ENCODE peak calls at places on chromosomes 7 and 10, in five cellular contexts. S is GM12878, H is K562, Z is SK-N-SH, L is HepG2. P is an unnamed sample.

GRCh38 chr7:118801366-118801765 is 576.9 kb downstream of the ANKRD7 start:
- DNase-seq in S (no peak), H (no peak), Z (no peak), L (no peak), P (no peak)

GRCh38 chr7:41110186-41110585 is 592.7 kb downstream of the INHBA start:
- DNase-seq in S (no peak), H (no peak), Z (no peak), L (no peak), P (no peak)

GRCh38 chr7:43294080-43294630 is 181.7 kb downstream of the HECW1 start:
- DNase-seq in S (no peak), H (no peak), Z (no peak), L (no peak), P (no peak)

GRCh38 chr7:73436031-73436929 is 2.7 kb downstream of the FZD9 start:
- DNase-seq in S (no peak), H (no peak), Z (peak), L (peak), P (no peak)

GRCh38 chr10:60123668-60124067 is 217.3 kb upstream of the CCDC6 start:
- DNase-seq in S (no peak), H (no peak), Z (no peak), L (no peak), P (no peak)

GRCh38 chr7:123916240-123916724 is 8.8 kb upstream of the SPAM1 start:
- DNase-seq in S (no peak), H (no peak), Z (peak), L (peak), P (peak)

GRCh38 chr10:66838656-66839055 is 87.2 kb upstream of the LRRTM3 start:
- DNase-seq in S (no peak), H (no peak), Z (no peak), L (no peak), P (no peak)

GRCh38 chr7:108468246-108468645 is 12.0 kb upstream of the NRCAM start:
- DNase-seq in S (no peak), H (no peak), Z (no peak), L (no peak), P (no peak)

GRCh38 chr7:112789453-112789823 is 755 bp downstream of the TMEM168 start:
- DNase-seq in S (no peak), H (no peak), Z (no peak), L (no peak), P (no peak)

GRCh38 chr7:84384417-84384816 is 189.8 kb upstream of the SEMA3A start:
- DNase-seq in S (no peak), H (no peak), Z (no peak), L (no peak), P (no peak)

GRCh38 chr7:116809636-116810266 is 52.6 kb upstream of the CAPZA2 start:
- DNase-seq in S (no peak), H (peak), Z (peak), L (peak), P (no peak)
- TF ChIP-seq SIN3A in S (no peak), H (no peak), Z (no peak), L (no peak), P (no peak)

GRCh38 chr7:19079066-19079465 is 38.4 kb downstream of the TWIST1 start:
- DNase-seq in S (no peak), H (no peak), Z (no peak), L (no peak), P (no peak)
- TF ChIP-seq CHD2 in S (no peak), H (no peak), Z (no peak), L (no peak), P (no peak)

DNA sequence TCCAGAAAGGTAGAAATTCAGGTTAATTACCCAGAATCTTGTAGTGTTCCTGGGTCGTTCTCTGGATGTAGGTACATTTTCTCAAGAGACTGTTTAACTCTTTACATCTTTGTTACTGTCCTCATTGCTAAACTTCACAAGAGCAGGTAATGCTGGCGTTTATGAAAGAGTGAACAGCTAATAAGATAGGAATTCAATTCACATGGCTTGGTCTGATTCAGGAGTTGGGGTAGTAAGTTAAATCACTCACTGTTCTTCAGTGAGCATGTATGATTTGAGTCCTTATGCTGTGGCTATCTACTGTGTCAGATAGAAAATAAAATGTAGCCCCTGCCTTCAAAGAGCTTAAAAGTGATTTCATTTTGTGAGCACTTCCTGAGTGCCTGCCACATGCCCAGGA is 480.0 kb downstream of the LRMDA start:
- DNase-seq in S (no peak), H (no peak), Z (no peak), L (no peak), P (no peak)
- TF ChIP-seq SIN3A in S (no peak), H (no peak), Z (no peak), L (no peak), P (no peak)

DNA sequence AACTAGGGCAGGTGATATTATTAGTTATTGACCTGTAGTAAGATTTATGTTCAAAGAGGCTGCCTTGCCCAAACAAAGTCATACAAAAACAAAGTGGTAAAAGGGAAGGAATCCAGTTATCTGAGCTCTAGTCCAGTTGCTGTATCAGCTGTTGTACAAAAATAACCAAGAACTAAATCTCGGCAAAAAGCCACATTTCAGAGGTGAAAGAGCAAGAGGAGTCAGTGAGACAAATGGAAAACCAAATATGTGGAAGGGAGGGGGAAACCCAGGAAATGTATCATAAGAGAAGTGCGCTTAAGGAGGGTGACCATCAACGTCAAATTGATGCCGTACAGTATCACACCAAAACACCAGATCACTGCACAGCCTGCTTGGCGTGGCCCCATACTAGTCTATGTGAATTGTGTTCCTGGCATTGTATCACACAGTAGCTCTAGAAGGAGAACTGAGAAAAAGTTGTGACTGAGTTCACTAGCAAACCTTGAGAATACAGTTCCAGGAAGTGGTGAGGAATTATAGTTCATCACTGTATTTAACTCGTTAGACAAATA is 6.4 kb downstream of the AGBL3 start:
- DNase-seq in S (peak), H (no peak), Z (no peak), L (no peak), P (no peak)
- TF ChIP-seq CHD2 in S (peak), H (no peak), Z (no peak), L (no peak), P (no peak)

GRCh38 chr7:135811513-135811912 is 62.9 kb upstream of the FAM180A start:
- DNase-seq in S (no peak), H (no peak), Z (no peak), L (no peak), P (no peak)
- TF ChIP-seq SIN3A in S (no peak), H (no peak), Z (no peak), L (no peak), P (no peak)

GRCh38 chr7:27095050-27095896 is 527 bp downstream of the HOXA1 start:
- DNase-seq in S (no peak), H (no peak), Z (no peak), L (no peak), P (no peak)
- TF ChIP-seq CHD2 in S (no peak), H (no peak), Z (no peak), L (no peak), P (no peak)

GRCh38 chr7:106283831-106284515 is 810 bp downstream of the NAMPT start:
- DNase-seq in S (no peak), H (peak), Z (no peak), L (peak), P (no peak)
- TF ChIP-seq SIN3A in S (no peak), H (peak), Z (no peak), L (no peak), P (no peak)

DNA sequence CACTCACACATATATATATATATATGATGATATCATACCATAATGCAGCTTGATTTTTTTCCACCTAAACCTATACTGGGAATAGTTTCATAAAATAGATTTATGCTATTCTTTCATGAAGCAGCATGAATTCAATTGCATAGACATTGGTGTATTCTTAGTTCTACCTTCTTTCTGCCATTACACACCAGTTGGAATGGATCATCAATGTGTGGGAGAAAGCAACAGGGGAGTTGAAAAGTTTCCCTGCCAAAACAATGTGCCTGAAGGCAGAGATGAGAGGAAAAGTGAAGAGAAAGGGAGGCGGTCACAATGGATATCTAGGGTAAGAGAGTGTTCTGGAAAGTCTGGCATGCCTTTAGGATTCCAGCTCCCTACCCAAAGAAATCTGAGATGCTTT is 25.2 kb upstream of the ACSL5 start:
- DNase-seq in S (no peak), H (no peak), Z (no peak), L (no peak), P (no peak)
- TF ChIP-seq CHD2 in S (no peak), H (no peak), Z (no peak), L (no peak), P (no peak)

DNA sequence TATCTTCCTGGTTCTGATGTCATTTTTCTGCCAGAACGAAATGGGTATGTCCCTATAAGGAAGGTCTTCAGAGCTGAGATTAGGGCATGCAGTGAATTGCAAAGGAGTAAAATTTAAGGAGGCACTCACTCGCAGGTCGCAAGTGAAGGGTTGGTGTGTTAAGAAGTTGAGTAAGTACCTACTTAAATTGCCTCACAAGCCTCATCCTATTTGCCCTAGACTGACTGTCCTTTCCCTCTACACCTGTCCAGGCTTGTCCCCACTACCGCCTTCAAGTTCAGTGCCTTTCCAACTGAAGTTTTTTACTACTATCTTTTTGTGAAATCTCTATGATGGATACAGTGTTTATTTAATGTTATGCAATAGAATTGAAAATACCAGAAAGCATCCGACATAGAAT is 191.5 kb downstream of the AHR start:
- DNase-seq in S (no peak), H (no peak), Z (no peak), L (no peak), P (no peak)
- TF ChIP-seq SIN3A in S (no peak), H (no peak), Z (no peak), L (no peak), P (no peak)